ENCODE peak calls at places on chromosome 2, in nine cellular contexts. Y is stimulated activated CD8-positive, alpha-beta memory T cell treated with anti-CD3 and anti-CD28 coated beads, Interleukin-7, amount 100 ng/mL, for 1 hour; B is CD4-positive, CD25-positive, alpha-beta regulatory T cell; R is nephron progenitor cell; D is naive B cell; P is germinal center; C is T follicular helper cell; J is CD4-positive, alpha-beta T cell; H is SHP77. I is an unnamed sample.

GRCh38 chr2:170764880-170765261 is 5.3 kb upstream of the ERICH2 start:
- DNase-seq in R (no peak), H (no peak), P (no peak), D (no peak), C (no peak), Y (no peak), J (no peak), B (no peak), I (no peak)

GRCh38 chr2:116980354-116980753 is 834.1 kb upstream of the DDX18 start:
- DNase-seq in H (no peak), Y (no peak), D (no peak), C (no peak), P (no peak), B (no peak), R (no peak), J (no peak), I (no peak)

GRCh38 chr2:43180901-43181300 is 45.5 kb downstream of the ZFP36L2 start:
- DNase-seq in J (no peak), P (no peak), R (no peak), C (no peak), B (no peak), Y (no peak), H (no peak), D (no peak), I (no peak)

GRCh38 chr2:68000170-68000825 is 62.5 kb downstream of the C1D start:
- DNase-seq in Y (no peak), R (no peak), J (no peak), P (no peak), B (no peak), H (no peak), D (no peak), C (no peak), I (peak; percentile 53)

GRCh38 chr2:31967790-31968189 is 43.0 kb downstream of the MEMO1 start:
- DNase-seq in Y (no peak), J (no peak), R (no peak), H (no peak), C (no peak), B (no peak), D (no peak), P (no peak), I (no peak)

GRCh38 chr2:39525636-39526412 is 88.7 kb upstream of the MAP4K3 start:
- DNase-seq in P (no peak), D (no peak), C (no peak), J (no peak), H (no peak), R (no peak), Y (no peak), B (no peak), I (no peak)

GRCh38 chr2:152508446-152508845 is 173.5 kb downstream of the FMNL2 start:
- DNase-seq in D (no peak), P (no peak), J (no peak), R (no peak), H (no peak), B (no peak), C (no peak), Y (no peak), I (no peak)

GRCh38 chr2:102442967-102443828 is 20.2 kb downstream of the IL18RAP start:
- DNase-seq in C (no peak), J (peak; percentile 28), P (peak; percentile 13), D (no peak), Y (no peak), H (no peak), B (peak; percentile 78), R (peak; percentile 21), I (peak; percentile 84)

GRCh38 chr2:240225660-240226475 is 85.4 kb upstream of the OTOS start:
- DNase-seq in Y (no peak), H (no peak), C (no peak), B (no peak), J (no peak), P (no peak), D (no peak), R (no peak), I (no peak)

GRCh38 chr2:149732001-149732685 is 144.6 kb upstream of the MMADHC start:
- DNase-seq in C (no peak), B (no peak), Y (no peak), H (no peak), R (no peak), P (no peak), J (no peak), D (no peak), I (no peak)

GRCh38 chr2:28390857-28391563 is 1.6 kb upstream of the FOSL2 start:
- DNase-seq in C (no peak), B (peak; percentile 34), R (peak; percentile 67), D (no peak), P (peak; percentile 17), J (no peak), Y (no peak), H (peak; percentile 54), I (peak; percentile 98)

GRCh38 chr2:187541086-187542085 is 12.8 kb downstream of the TFPI start:
- DNase-seq in H (peak; percentile 19), P (no peak), C (no peak), R (no peak), D (no peak), J (no peak), B (no peak), Y (no peak), I (no peak)

GRCh38 chr2:38626326-38627031 is 23.8 kb upstream of the HNRNPLL start:
- DNase-seq in B (peak; percentile 90), Y (no peak), D (no peak), C (peak; percentile 22), J (no peak), H (no peak), R (no peak), P (no peak), I (no peak)

GRCh38 chr2:8508766-8509165 is 173.1 kb upstream of the ID2 start:
- DNase-seq in P (no peak), Y (no peak), H (no peak), D (no peak), B (no peak), R (no peak), C (no peak), J (no peak), I (no peak)

GRCh38 chr2:121197369-121198091 is 87.5 kb downstream of the TFCP2L1 start:
- DNase-seq in D (no peak), B (no peak), J (no peak), P (no peak), H (no peak), R (no peak), C (no peak), Y (no peak), I (no peak)

GRCh38 chr2:38375711-38376345 is 1.2 kb downstream of the ATL2 start:
- DNase-seq in C (peak; percentile 46), R (peak; percentile 40), P (no peak), J (no peak), Y (no peak), D (no peak), H (no peak), B (no peak), I (no peak)

GRCh38 chr2:76197428-76197827 is 486.7 kb upstream of the GCFC2 start:
- DNase-seq in P (no peak), D (no peak), H (no peak), C (no peak), R (no peak), Y (no peak), J (no peak), B (no peak), I (no peak)

GRCh38 chr2:1713156-1713838 is 31.0 kb downstream of the PXDN start:
- DNase-seq in J (no peak), H (no peak), D (no peak), Y (no peak), R (no peak), B (no peak), P (no peak), C (no peak), I (no peak)

GRCh38 chr2:121120411-121120810 is 164.6 kb downstream of the TFCP2L1 start:
- DNase-seq in J (no peak), C (no peak), D (no peak), R (no peak), B (no peak), H (no peak), P (no peak), Y (no peak), I (no peak)

GRCh38 chr2:140604096-140604495 is 1526.7 kb downstream of the LRP1B start:
- DNase-seq in B (no peak), R (no peak), C (no peak), D (no peak), P (no peak), Y (no peak), J (no peak), H (no peak), I (no peak)

GRCh38 chr2:80328033-80328635 is 23.6 kb upstream of the LRRTM1 start:
- DNase-seq in D (no peak), Y (no peak), R (no peak), B (no peak), J (no peak), P (no peak), C (no peak), H (no peak), I (no peak)

GRCh38 chr2:40161986-40162385 is 289.9 kb downstream of the SLC8A1 start:
- DNase-seq in C (no peak), B (no peak), H (no peak), Y (no peak), D (no peak), P (no peak), R (no peak), J (no peak), I (peak; percentile 79)

GRCh38 chr2:241895732-241896641 is 26.5 kb downstream of the RTP5 start:
- DNase-seq in H (peak; percentile 41), R (no peak), P (no peak), D (no peak), J (no peak), Y (no peak), B (no peak), C (no peak), I (no peak)

GRCh38 chr2:84906108-84906899 is 848 bp downstream of the TMSB10 start:
- DNase-seq in B (peak; percentile 78), D (peak; percentile 51), R (peak; percentile 37), P (peak; percentile 59), H (no peak), J (no peak), C (no peak), Y (no peak), I (peak; percentile 90)

GRCh38 chr2:99600929-99601680 is 111.3 kb upstream of the REV1 start:
- DNase-seq in H (no peak), J (no peak), P (no peak), Y (no peak), D (no peak), B (no peak), C (no peak), R (peak; percentile 73), I (no peak)

GRCh38 chr2:197938555-197938954 is 134.2 kb downstream of the PLCL1 start:
- DNase-seq in R (no peak), B (no peak), C (no peak), H (no peak), J (no peak), D (no peak), P (no peak), Y (no peak), I (no peak)

GRCh38 chr2:220077488-220077887 is 450.1 kb downstream of the SLC4A3 start:
- DNase-seq in H (no peak), C (no peak), B (no peak), Y (no peak), P (no peak), R (no peak), J (no peak), D (no peak), I (no peak)

GRCh38 chr2:117832905-117833613 is 18.6 kb downstream of the DDX18 start:
- DNase-seq in C (no peak), P (no peak), B (no peak), D (no peak), J (no peak), Y (no peak), H (no peak), R (peak; percentile 50), I (no peak)

GRCh38 chr2:149019768-149020167 is 18.7 kb upstream of the LYPD6B start:
- DNase-seq in B (no peak), H (no peak), Y (no peak), R (no peak), C (no peak), D (no peak), P (no peak), J (no peak), I (no peak)

GRCh38 chr2:106983305-106983704 is 97.3 kb upstream of the ST6GAL2 start:
- DNase-seq in P (no peak), Y (no peak), J (no peak), C (no peak), B (no peak), H (no peak), R (no peak), D (no peak), I (no peak)

GRCh38 chr2:240435457-240435954 is at the start of gene GPC1:
- DNase-seq in B (peak; percentile 46), D (no peak), H (peak; percentile 71), R (peak; percentile 86), P (peak; percentile 82), J (no peak), C (peak; percentile 41), Y (no peak), I (no peak)

I was measured in esophagus muscularis mucosa.